ENCODE peak calls at places on chromosome 5, in five cellular contexts. One of them, this sample, is unnamed.

GRCh38 chr5:58044166-58044565 is 415.7 kb downstream of the PLK2 start:
- DNase-seq in EL: no peak
- DNase-seq in amniotic stem cell: no peak
- DNase-seq in prostate gland: no peak
- DNase-seq in HepG2: no peak
- DNase-seq in this sample: peak; percentile 1

GRCh38 chr5:125398466-125398865 is 652.0 kb upstream of the ZNF608 start:
- DNase-seq in EL: no peak
- DNase-seq in HepG2: no peak
- DNase-seq in amniotic stem cell: no peak
- DNase-seq in prostate gland: no peak
- DNase-seq in this sample: no peak

GRCh38 chr5:32419791-32420190 is 24.7 kb downstream of the ZFR start:
- DNase-seq in HepG2: no peak
- DNase-seq in amniotic stem cell: no peak
- DNase-seq in prostate gland: no peak
- DNase-seq in EL: no peak
- DNase-seq in this sample: no peak

GRCh38 chr5:135490245-135491037 is 38.3 kb upstream of the TIFAB start:
- DNase-seq in EL: no peak
- DNase-seq in prostate gland: no peak
- DNase-seq in amniotic stem cell: no peak
- DNase-seq in HepG2: no peak
- DNase-seq in this sample: peak; percentile 40

GRCh38 chr5:150303070-150303595 is 428 bp upstream of the ARSI start:
- DNase-seq in EL: no peak
- DNase-seq in amniotic stem cell: no peak
- DNase-seq in HepG2: no peak
- DNase-seq in prostate gland: no peak
- DNase-seq in this sample: peak; percentile 28

GRCh38 chr5:33641722-33642505 is 201.1 kb downstream of the TARS1 start:
- DNase-seq in prostate gland: no peak
- DNase-seq in HepG2: no peak
- DNase-seq in amniotic stem cell: no peak
- DNase-seq in EL: peak; percentile 18
- DNase-seq in this sample: peak; percentile 27

GRCh38 chr5:108531367-108532211 is 149.7 kb upstream of the FBXL17 start:
- DNase-seq in prostate gland: no peak
- DNase-seq in amniotic stem cell: no peak
- DNase-seq in HepG2: peak; percentile 72
- DNase-seq in EL: no peak
- DNase-seq in this sample: peak; percentile 51

GRCh38 chr5:39376293-39376714 is 12.0 kb upstream of the C9 start:
- DNase-seq in prostate gland: peak; percentile 32
- DNase-seq in EL: peak; percentile 62
- DNase-seq in amniotic stem cell: no peak
- DNase-seq in HepG2: peak; percentile 57
- DNase-seq in this sample: peak; percentile 69

GRCh38 chr5:644971-645370 is 32.8 kb downstream of the CEP72 start:
- DNase-seq in EL: no peak
- DNase-seq in prostate gland: no peak
- DNase-seq in amniotic stem cell: no peak
- DNase-seq in HepG2: no peak
- DNase-seq in this sample: no peak